ENCODE peak calls at places on chromosomes 5 and 9, in nine cellular contexts. One of them, this sample, is unnamed.

GRCh38 chr9:123250504-123250903 is 17.9 kb downstream of the STRBP start:
- DNase-seq in astrocyte of the spinal cord: no peak
- DNase-seq in GM12865: no peak
- DNase-seq in left lung: no peak
- DNase-seq in tibial artery: no peak
- DNase-seq in IMR-90: no peak
- DNase-seq in body of pancreas: no peak
- DNase-seq in heart right ventricle: no peak
- DNase-seq in cardiac fibroblast: no peak
- DNase-seq in this sample: no peak

GRCh38 chr9:100277166-100277979 is 75.4 kb downstream of the TEX10 start:
- DNase-seq in astrocyte of the spinal cord: peak
- DNase-seq in GM12865: no peak
- DNase-seq in left lung: no peak
- DNase-seq in tibial artery: no peak
- DNase-seq in IMR-90: peak
- DNase-seq in body of pancreas: no peak
- DNase-seq in heart right ventricle: no peak
- DNase-seq in cardiac fibroblast: peak
- DNase-seq in this sample: peak

GRCh38 chr9:131307974-131308373 is 18.5 kb downstream of the PLPP7 start:
- DNase-seq in astrocyte of the spinal cord: no peak
- DNase-seq in GM12865: no peak
- DNase-seq in left lung: no peak
- DNase-seq in tibial artery: no peak
- DNase-seq in IMR-90: no peak
- DNase-seq in body of pancreas: no peak
- DNase-seq in heart right ventricle: no peak
- DNase-seq in cardiac fibroblast: no peak
- DNase-seq in this sample: no peak

GRCh38 chr5:68306361-68307014 is 90.9 kb downstream of the PIK3R1 start:
- DNase-seq in astrocyte of the spinal cord: no peak
- DNase-seq in GM12865: no peak
- DNase-seq in left lung: no peak
- DNase-seq in tibial artery: no peak
- DNase-seq in IMR-90: no peak
- DNase-seq in body of pancreas: peak
- DNase-seq in heart right ventricle: no peak
- DNase-seq in cardiac fibroblast: no peak
- DNase-seq in this sample: no peak

GRCh38 chr5:24773241-24773640 is 128.5 kb upstream of the CDH10 start:
- DNase-seq in astrocyte of the spinal cord: peak
- DNase-seq in GM12865: no peak
- DNase-seq in left lung: no peak
- DNase-seq in tibial artery: no peak
- DNase-seq in IMR-90: no peak
- DNase-seq in body of pancreas: no peak
- DNase-seq in heart right ventricle: no peak
- DNase-seq in cardiac fibroblast: no peak
- DNase-seq in this sample: no peak

GRCh38 chr5:170482511-170482910 is 21.3 kb upstream of the KCNIP1 start:
- DNase-seq in astrocyte of the spinal cord: no peak
- DNase-seq in GM12865: no peak
- DNase-seq in left lung: no peak
- DNase-seq in tibial artery: no peak
- DNase-seq in IMR-90: no peak
- DNase-seq in body of pancreas: no peak
- DNase-seq in heart right ventricle: no peak
- DNase-seq in cardiac fibroblast: no peak
- DNase-seq in this sample: no peak

GRCh38 chr9:134619983-134620612 is 21.5 kb upstream of the COL5A1 start:
- DNase-seq in astrocyte of the spinal cord: no peak
- DNase-seq in GM12865: no peak
- DNase-seq in left lung: peak
- DNase-seq in tibial artery: peak
- DNase-seq in IMR-90: no peak
- DNase-seq in body of pancreas: no peak
- DNase-seq in heart right ventricle: no peak
- DNase-seq in cardiac fibroblast: no peak
- DNase-seq in this sample: no peak

GRCh38 chr5:164433471-164433870 is 928.1 kb downstream of the MAT2B start:
- DNase-seq in astrocyte of the spinal cord: peak
- DNase-seq in GM12865: no peak
- DNase-seq in left lung: no peak
- DNase-seq in tibial artery: no peak
- DNase-seq in IMR-90: peak
- DNase-seq in body of pancreas: no peak
- DNase-seq in heart right ventricle: no peak
- DNase-seq in cardiac fibroblast: peak
- DNase-seq in this sample: no peak

GRCh38 chr5:59786271-59786805 is 107.2 kb downstream of the PDE4D start:
- DNase-seq in astrocyte of the spinal cord: peak
- DNase-seq in GM12865: no peak
- DNase-seq in left lung: no peak
- DNase-seq in tibial artery: no peak
- DNase-seq in IMR-90: peak
- DNase-seq in body of pancreas: no peak
- DNase-seq in heart right ventricle: no peak
- DNase-seq in cardiac fibroblast: peak
- DNase-seq in this sample: peak

GRCh38 chr9:134321571-134321930 is 4.7 kb upstream of the RXRA start:
- DNase-seq in astrocyte of the spinal cord: no peak
- DNase-seq in GM12865: no peak
- DNase-seq in left lung: peak
- DNase-seq in tibial artery: peak
- DNase-seq in IMR-90: no peak
- DNase-seq in body of pancreas: peak
- DNase-seq in heart right ventricle: no peak
- DNase-seq in cardiac fibroblast: no peak
- DNase-seq in this sample: no peak

GRCh38 chr9:132383462-132383883 is 23.2 kb downstream of the TTF1 start:
- DNase-seq in astrocyte of the spinal cord: no peak
- DNase-seq in GM12865: peak
- DNase-seq in left lung: no peak
- DNase-seq in tibial artery: no peak
- DNase-seq in IMR-90: no peak
- DNase-seq in body of pancreas: no peak
- DNase-seq in heart right ventricle: no peak
- DNase-seq in cardiac fibroblast: no peak
- DNase-seq in this sample: no peak

GRCh38 chr5:766666-767431 is 17.7 kb downstream of the ZDHHC11B start:
- DNase-seq in astrocyte of the spinal cord: no peak
- DNase-seq in GM12865: no peak
- DNase-seq in left lung: peak
- DNase-seq in tibial artery: no peak
- DNase-seq in IMR-90: no peak
- DNase-seq in body of pancreas: no peak
- DNase-seq in heart right ventricle: no peak
- DNase-seq in cardiac fibroblast: no peak
- DNase-seq in this sample: no peak

GRCh38 chr9:137429974-137430722 is 7.0 kb downstream of the NOXA1 start:
- DNase-seq in astrocyte of the spinal cord: no peak
- DNase-seq in GM12865: peak
- DNase-seq in left lung: peak
- DNase-seq in tibial artery: no peak
- DNase-seq in IMR-90: no peak
- DNase-seq in body of pancreas: peak
- DNase-seq in heart right ventricle: peak
- DNase-seq in cardiac fibroblast: no peak
- DNase-seq in this sample: no peak

GRCh38 chr9:77291714-77292113 is 114.4 kb downstream of the VPS13A start:
- DNase-seq in astrocyte of the spinal cord: no peak
- DNase-seq in GM12865: no peak
- DNase-seq in left lung: no peak
- DNase-seq in tibial artery: no peak
- DNase-seq in IMR-90: peak
- DNase-seq in body of pancreas: no peak
- DNase-seq in heart right ventricle: no peak
- DNase-seq in cardiac fibroblast: peak
- DNase-seq in this sample: peak
- TF ChIP-seq CTCF in astrocyte of the spinal cord: peak
- TF ChIP-seq CTCF in GM12865: no peak
- TF ChIP-seq CTCF in left lung: no peak
- TF ChIP-seq CTCF in tibial artery: no peak
- TF ChIP-seq CTCF in IMR-90: peak
- TF ChIP-seq CTCF in body of pancreas: no peak
- TF ChIP-seq CTCF in heart right ventricle: no peak
- TF ChIP-seq CTCF in cardiac fibroblast: peak
- TF ChIP-seq CTCF in this sample: peak

GRCh38 chr5:34657550-34657921 is 1.4 kb downstream of the RAI14 start:
- DNase-seq in astrocyte of the spinal cord: peak
- DNase-seq in GM12865: no peak
- DNase-seq in left lung: no peak
- DNase-seq in tibial artery: peak
- DNase-seq in IMR-90: peak
- DNase-seq in body of pancreas: peak
- DNase-seq in heart right ventricle: no peak
- DNase-seq in cardiac fibroblast: peak
- DNase-seq in this sample: peak

GRCh38 chr5:34656001-34656699 is at the start of gene RAI14:
- DNase-seq in astrocyte of the spinal cord: peak
- DNase-seq in GM12865: peak
- DNase-seq in left lung: peak
- DNase-seq in tibial artery: peak
- DNase-seq in IMR-90: peak
- DNase-seq in body of pancreas: peak
- DNase-seq in heart right ventricle: peak
- DNase-seq in cardiac fibroblast: peak
- DNase-seq in this sample: peak

GRCh38 chr5:34656700-34657549 is 797 bp downstream of the RAI14 start:
- DNase-seq in astrocyte of the spinal cord: no peak
- DNase-seq in GM12865: no peak
- DNase-seq in left lung: peak
- DNase-seq in tibial artery: no peak
- DNase-seq in IMR-90: no peak
- DNase-seq in body of pancreas: peak
- DNase-seq in heart right ventricle: peak
- DNase-seq in cardiac fibroblast: peak
- DNase-seq in this sample: no peak

GRCh38 chr5:34659168-34659567 is 3.0 kb downstream of the RAI14 start:
- DNase-seq in astrocyte of the spinal cord: no peak
- DNase-seq in GM12865: no peak
- DNase-seq in left lung: no peak
- DNase-seq in tibial artery: no peak
- DNase-seq in IMR-90: no peak
- DNase-seq in body of pancreas: no peak
- DNase-seq in heart right ventricle: no peak
- DNase-seq in cardiac fibroblast: no peak
- DNase-seq in this sample: no peak

GRCh38 chr5:34658023-34658422 is 1.9 kb downstream of the RAI14 start:
- DNase-seq in astrocyte of the spinal cord: peak
- DNase-seq in GM12865: no peak
- DNase-seq in left lung: no peak
- DNase-seq in tibial artery: no peak
- DNase-seq in IMR-90: peak
- DNase-seq in body of pancreas: no peak
- DNase-seq in heart right ventricle: no peak
- DNase-seq in cardiac fibroblast: peak
- DNase-seq in this sample: no peak
- TF ChIP-seq CTCF in astrocyte of the spinal cord: peak
- TF ChIP-seq CTCF in GM12865: no peak
- TF ChIP-seq CTCF in left lung: no peak
- TF ChIP-seq CTCF in tibial artery: no peak
- TF ChIP-seq CTCF in IMR-90: peak
- TF ChIP-seq CTCF in body of pancreas: no peak
- TF ChIP-seq CTCF in heart right ventricle: no peak
- TF ChIP-seq CTCF in cardiac fibroblast: no peak
- TF ChIP-seq CTCF in this sample: peak

DNA sequence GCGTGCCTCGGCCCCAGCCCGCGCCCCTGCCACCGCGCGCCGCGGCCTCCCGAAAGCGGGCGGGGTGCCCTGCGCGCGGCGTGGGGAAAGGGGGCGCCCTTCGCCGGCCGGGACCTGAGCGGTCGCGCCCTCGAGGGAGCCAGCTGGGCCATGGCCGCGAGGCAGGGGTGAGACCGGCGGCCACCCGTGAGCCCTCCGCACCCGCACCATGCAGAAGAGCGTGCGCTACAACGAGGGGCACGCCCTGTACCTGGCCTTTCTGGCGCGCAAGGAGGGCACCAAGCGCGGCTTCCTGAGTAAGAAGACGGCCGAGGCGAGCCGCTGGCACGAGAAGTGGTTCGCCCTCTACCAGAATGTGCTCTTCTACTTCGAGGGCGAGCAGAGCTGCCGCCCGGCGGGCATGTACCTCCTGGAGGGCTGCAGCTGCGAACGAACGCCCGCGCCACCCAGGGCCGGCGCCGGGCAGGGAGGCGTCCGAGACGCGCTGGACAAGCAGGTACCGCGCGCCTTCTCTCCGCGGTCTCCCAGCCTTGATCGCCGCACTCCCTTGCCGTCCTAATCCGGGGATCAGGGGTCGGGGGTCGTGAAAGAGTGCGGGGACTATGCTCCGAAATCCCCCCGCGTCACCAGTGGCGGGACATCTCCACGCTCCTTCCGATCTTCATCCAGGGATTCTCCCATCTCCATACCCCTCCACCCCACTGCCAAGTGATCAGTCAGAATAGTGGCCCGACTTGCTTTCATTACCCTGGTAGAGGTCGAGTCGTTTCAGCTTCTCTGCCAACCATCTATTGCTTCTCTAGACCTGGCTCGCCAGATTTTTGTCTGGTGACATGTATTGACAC is 590 bp downstream of the RASGRF2 start:
- DNase-seq in astrocyte of the spinal cord: peak
- DNase-seq in GM12865: no peak
- DNase-seq in left lung: peak
- DNase-seq in tibial artery: no peak
- DNase-seq in IMR-90: peak
- DNase-seq in body of pancreas: peak
- DNase-seq in heart right ventricle: peak
- DNase-seq in cardiac fibroblast: peak
- DNase-seq in this sample: no peak
- TF ChIP-seq CTCF in astrocyte of the spinal cord: peak
- TF ChIP-seq CTCF in GM12865: no peak
- TF ChIP-seq CTCF in left lung: no peak
- TF ChIP-seq CTCF in tibial artery: no peak
- TF ChIP-seq CTCF in IMR-90: peak
- TF ChIP-seq CTCF in body of pancreas: no peak
- TF ChIP-seq CTCF in heart right ventricle: peak
- TF ChIP-seq CTCF in cardiac fibroblast: no peak
- TF ChIP-seq CTCF in this sample: peak

GRCh38 chr5:38433160-38433861 is 123.1 kb downstream of the LIFR start:
- DNase-seq in astrocyte of the spinal cord: peak
- DNase-seq in GM12865: no peak
- DNase-seq in left lung: no peak
- DNase-seq in tibial artery: no peak
- DNase-seq in IMR-90: peak
- DNase-seq in body of pancreas: no peak
- DNase-seq in heart right ventricle: peak
- DNase-seq in cardiac fibroblast: peak
- DNase-seq in this sample: peak
- TF ChIP-seq CTCF in astrocyte of the spinal cord: no peak
- TF ChIP-seq CTCF in GM12865: no peak
- TF ChIP-seq CTCF in left lung: no peak
- TF ChIP-seq CTCF in tibial artery: peak
- TF ChIP-seq CTCF in IMR-90: no peak
- TF ChIP-seq CTCF in body of pancreas: no peak
- TF ChIP-seq CTCF in heart right ventricle: no peak
- TF ChIP-seq CTCF in cardiac fibroblast: no peak
- TF ChIP-seq CTCF in this sample: no peak